ENCODE peak calls at places on chromosomes 2 and 18, in eight cellular contexts. J is uterus, G is transverse colon, T is heart left ventricle, V is stomach, U is adrenal gland, Y is body of pancreas, F is sigmoid colon. K is an unnamed sample. For H3K36me3, the result is how much of the 10 kb centered on the place peaks cover.

GRCh38 chr2:161312996-161313395 is 4.8 kb downstream of the PSMD14 start:
- DNase-seq in G (no peak), F (no peak), J (no peak), V (no peak), Y (no peak), T (no peak), U (no peak), K (no peak)

GRCh38 chr18:50769463-50769862 is 50.4 kb downstream of the MRO start:
- DNase-seq in J (no peak), U (no peak), V (no peak), F (no peak), Y (no peak), G (no peak), T (no peak), K (no peak)

GRCh38 chr2:191318037-191318728 is 73.0 kb downstream of the MYO1B start:
- DNase-seq in F (peak), Y (peak), G (peak), U (no peak), T (no peak), J (no peak), V (no peak), K (peak)

GRCh38 chr2:241234962-241235361 is 46.5 kb downstream of the ANO7 start:
- DNase-seq in G (no peak), U (no peak), T (peak), V (no peak), F (no peak), J (no peak), Y (no peak), K (no peak)

GRCh38 chr2:214465386-214466146 is 54.7 kb downstream of the VWC2L start:
- DNase-seq in F (no peak), U (no peak), V (no peak), Y (no peak), T (peak), J (no peak), G (no peak), K (no peak)

GRCh38 chr2:30293303-30293912 is 62.1 kb downstream of the LBH start:
- DNase-seq in V (no peak), Y (peak), T (no peak), U (no peak), J (peak), F (no peak), G (no peak), K (no peak)

GRCh38 chr2:237045449-237045848 is 40.2 kb upstream of the COPS8 start:
- DNase-seq in F (no peak), U (no peak), V (no peak), J (no peak), G (no peak), Y (no peak), T (no peak), K (no peak)

GRCh38 chr2:16755377-16755776 is 89.7 kb upstream of the CYRIA start:
- DNase-seq in U (no peak), J (peak), G (no peak), Y (no peak), T (no peak), F (peak), V (no peak), K (no peak)

GRCh38 chr2:164697688-164698290 is 76.5 kb upstream of the GRB14 start:
- DNase-seq in Y (no peak), T (no peak), U (no peak), G (no peak), V (no peak), F (no peak), J (no peak), K (no peak)

GRCh38 chr18:35073186-35074105 is 32.2 kb downstream of the MAPRE2 start:
- DNase-seq in T (no peak), G (no peak), Y (no peak), J (no peak), U (no peak), V (no peak), F (no peak), K (no peak)

GRCh38 chr2:239283961-239284801 is 116.6 kb downstream of the HDAC4 start:
- DNase-seq in G (peak), Y (no peak), V (no peak), F (peak), U (no peak), T (no peak), J (no peak), K (no peak)

GRCh38 chr2:70977605-70978205 is 725 bp upstream of the ANKRD53 start:
- DNase-seq in F (peak), J (peak), Y (peak), T (peak), G (peak), U (peak), V (peak), K (peak)

GRCh38 chr2:37632310-37632709 is 39.1 kb downstream of the CDC42EP3 start:
- DNase-seq in V (no peak), F (no peak), G (no peak), J (no peak), U (no peak), T (no peak), Y (no peak), K (no peak)

GRCh38 chr18:68219274-68219673 is 495.6 kb downstream of the TMX3 start:
- DNase-seq in V (no peak), U (no peak), G (no peak), T (no peak), Y (no peak), J (no peak), F (no peak), K (no peak)

GRCh38 chr18:7116001-7116831 is 1.4 kb downstream of the LAMA1 start:
- DNase-seq in Y (no peak), G (no peak), V (no peak), U (no peak), F (no peak), T (no peak), J (no peak), K (no peak)

GRCh38 chr2:71604709-71605085 is 151.3 kb downstream of the DYSF start:
- DNase-seq in F (no peak), G (no peak), Y (no peak), U (no peak), J (peak), T (peak), V (no peak), K (no peak)

GRCh38 chr2:54348672-54349071 is 92.6 kb upstream of the TSPYL6 start:
- DNase-seq in U (no peak), F (no peak), G (no peak), Y (no peak), V (no peak), T (no peak), J (no peak), K (no peak)

GRCh38 chr2:157498501-157498900 is 54.6 kb upstream of the CYTIP start:
- DNase-seq in T (no peak), U (no peak), J (no peak), F (no peak), G (no peak), V (no peak), Y (no peak), K (no peak)

GRCh38 chr2:223416826-223417610 is 185.1 kb downstream of the SCG2 start:
- DNase-seq in G (no peak), U (no peak), Y (no peak), V (no peak), F (no peak), J (peak), T (no peak), K (no peak)

GRCh38 chr2:1231664-1232063 is 181.6 kb upstream of the TPO start:
- DNase-seq in F (no peak), Y (no peak), V (no peak), G (no peak), U (no peak), T (no peak), J (no peak), K (no peak)

GRCh38 chr2:133821107-133821760 is 253.0 kb upstream of the NCKAP5 start:
- DNase-seq in U (no peak), Y (no peak), G (no peak), V (no peak), T (no peak), J (no peak), F (no peak), K (no peak)

GRCh38 chr2:156897548-156897947 is 360.0 kb upstream of the GALNT5 start:
- DNase-seq in Y (no peak), U (no peak), V (no peak), J (no peak), G (no peak), T (no peak), F (no peak), K (no peak)

GRCh38 chr2:154455201-154455600 is 243.3 kb upstream of the KCNJ3 start:
- DNase-seq in F (no peak), G (no peak), J (no peak), U (no peak), V (no peak), Y (no peak), T (no peak), K (no peak)

GRCh38 chr2:216211141-216211540 is 102.0 kb downstream of the XRCC5 start:
- DNase-seq in G (no peak), V (no peak), U (no peak), F (no peak), Y (no peak), J (no peak), T (no peak), K (no peak)

GRCh38 chr18:13716916-13717315 is 9.4 kb downstream of the FAM210A start:
- DNase-seq in G (no peak), U (no peak), V (no peak), Y (no peak), J (no peak), T (no peak), F (no peak), K (no peak)

GRCh38 chr2:137947714-137948336 is 16.4 kb upstream of the HNMT start:
- DNase-seq in F (peak), T (peak), Y (peak), V (peak), J (peak), U (peak), G (peak), K (no peak)

GRCh38 chr18:12921178-12921577 is 26.6 kb upstream of the SEH1L start:
- DNase-seq in G (no peak), V (no peak), F (no peak), T (no peak), J (no peak), U (no peak), Y (no peak), K (no peak)

GRCh38 chr2:13006829-13007715 is 290.3 kb downstream of the TRIB2 start:
- DNase-seq in G (peak), T (no peak), V (peak), F (peak), J (peak), U (peak), Y (peak), K (no peak)

GRCh38 chr2:214503568-214503967 is 92.7 kb downstream of the VWC2L start:
- DNase-seq in F (no peak), Y (no peak), G (no peak), V (no peak), T (no peak), U (no peak), J (no peak), K (no peak)

GRCh38 chr2:9230051-9230802 is 23.6 kb downstream of the ASAP2 start:
- DNase-seq in G (no peak), U (no peak), V (no peak), F (peak), J (peak), Y (no peak), T (peak), K (no peak)

GRCh38 chr2:77348821-77349220 is 173.4 kb downstream of the LRRTM4 start:
- DNase-seq in F (no peak), J (no peak), U (no peak), V (no peak), Y (no peak), T (no peak), G (no peak), K (no peak)

GRCh38 chr2:162480067-162480466 is 136.1 kb downstream of the GCA start:
- DNase-seq in V (no peak), T (no peak), J (no peak), F (no peak), Y (no peak), G (no peak), U (no peak), K (no peak)

GRCh38 chr2:191601060-191601459 is 76.9 kb upstream of the NABP1 start:
- DNase-seq in U (no peak), Y (peak), V (no peak), G (no peak), F (no peak), J (no peak), T (no peak), K (no peak)

GRCh38 chr2:43225788-43226557 is 433 bp downstream of the ZFP36L2 start:
- DNase-seq in T (peak), Y (peak), G (no peak), V (no peak), F (peak), U (peak), J (peak), K (no peak)

DNA sequence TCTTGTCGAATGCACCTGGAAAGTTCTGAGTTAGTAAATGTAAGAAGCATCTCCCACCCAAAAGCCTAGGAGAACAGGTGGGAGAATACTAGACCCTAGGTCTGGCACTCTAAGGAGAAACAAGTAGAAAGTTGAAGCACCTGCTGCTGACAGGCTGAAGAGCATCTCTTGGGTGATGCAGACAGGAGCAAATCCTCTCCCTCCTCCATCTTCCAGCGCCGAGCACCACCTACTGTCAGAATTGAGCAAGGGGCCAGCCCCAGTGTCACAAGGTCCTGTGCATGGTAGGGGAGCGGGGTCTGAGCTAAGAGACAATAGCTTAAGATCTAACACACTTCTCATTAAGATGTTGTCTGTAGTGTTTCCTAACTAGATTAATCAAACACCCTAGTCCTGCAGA is 52.9 kb downstream of the HK2 start:
- DNase-seq in F (no peak), T (no peak), U (no peak), V (no peak), J (no peak), Y (no peak), G (no peak), K (no peak)
- H3K36me3 ChIP-seq in F (under half), T (under half), U (under half), V (half or more), J (under half), Y (under half), G (under half), K (half or more)

GRCh38 chr2:144516981-144517824 is 2.7 kb downstream of the ZEB2 start:
- DNase-seq in V (no peak), J (peak), T (peak), Y (peak), F (peak), U (peak), G (peak), K (no peak)

GRCh38 chr2:144516417-144516980 is 3.4 kb downstream of the ZEB2 start:
- DNase-seq in G (no peak), F (no peak), V (no peak), U (no peak), T (peak), J (no peak), Y (no peak), K (no peak)

GRCh38 chr2:144515425-144515693 is 4.6 kb downstream of the ZEB2 start:
- DNase-seq in T (no peak), J (no peak), G (no peak), F (no peak), Y (no peak), V (no peak), U (no peak), K (no peak)

GRCh38 chr2:144514731-144515424 is 5.0 kb downstream of the ZEB2 start:
- DNase-seq in T (no peak), V (no peak), G (no peak), Y (no peak), F (no peak), U (no peak), J (no peak), K (no peak)

GRCh38 chr2:144515694-144516416 is 4.1 kb downstream of the ZEB2 start:
- DNase-seq in V (no peak), G (peak), U (peak), T (peak), Y (peak), F (no peak), J (peak), K (no peak)
- TF ChIP-seq POLR2A in V (no peak), G (no peak), U (peak), T (peak), Y (no peak), F (no peak), J (no peak), K (no peak)

GRCh38 chr2:121386707-121387106 is 101.7 kb upstream of the TFCP2L1 start:
- DNase-seq in T (no peak), J (no peak), U (no peak), Y (no peak), F (no peak), G (no peak), V (no peak), K (no peak)
- H3K36me3 ChIP-seq in T (half or more), J (under half), U (under half), Y (under half), F (under half), G (under half), V (half or more), K (half or more)

GRCh38 chr2:69641887-69642708 is 1.4 kb downstream of the AAK1 start:
- DNase-seq in V (no peak), U (no peak), T (no peak), G (no peak), Y (no peak), J (no peak), F (no peak), K (no peak)

GRCh38 chr2:69645026-69645425 is 1.5 kb upstream of the AAK1 start:
- DNase-seq in J (no peak), V (no peak), F (no peak), G (no peak), U (no peak), T (no peak), Y (no peak), K (no peak)

GRCh38 chr2:69644506-69644979 is 1.0 kb upstream of the AAK1 start:
- DNase-seq in T (no peak), G (no peak), V (no peak), J (no peak), U (no peak), Y (no peak), F (no peak), K (no peak)

GRCh38 chr2:69643602-69644505 is at the start of gene AAK1:
- DNase-seq in V (peak), Y (peak), U (peak), G (peak), J (peak), T (peak), F (peak), K (peak)

DNA sequence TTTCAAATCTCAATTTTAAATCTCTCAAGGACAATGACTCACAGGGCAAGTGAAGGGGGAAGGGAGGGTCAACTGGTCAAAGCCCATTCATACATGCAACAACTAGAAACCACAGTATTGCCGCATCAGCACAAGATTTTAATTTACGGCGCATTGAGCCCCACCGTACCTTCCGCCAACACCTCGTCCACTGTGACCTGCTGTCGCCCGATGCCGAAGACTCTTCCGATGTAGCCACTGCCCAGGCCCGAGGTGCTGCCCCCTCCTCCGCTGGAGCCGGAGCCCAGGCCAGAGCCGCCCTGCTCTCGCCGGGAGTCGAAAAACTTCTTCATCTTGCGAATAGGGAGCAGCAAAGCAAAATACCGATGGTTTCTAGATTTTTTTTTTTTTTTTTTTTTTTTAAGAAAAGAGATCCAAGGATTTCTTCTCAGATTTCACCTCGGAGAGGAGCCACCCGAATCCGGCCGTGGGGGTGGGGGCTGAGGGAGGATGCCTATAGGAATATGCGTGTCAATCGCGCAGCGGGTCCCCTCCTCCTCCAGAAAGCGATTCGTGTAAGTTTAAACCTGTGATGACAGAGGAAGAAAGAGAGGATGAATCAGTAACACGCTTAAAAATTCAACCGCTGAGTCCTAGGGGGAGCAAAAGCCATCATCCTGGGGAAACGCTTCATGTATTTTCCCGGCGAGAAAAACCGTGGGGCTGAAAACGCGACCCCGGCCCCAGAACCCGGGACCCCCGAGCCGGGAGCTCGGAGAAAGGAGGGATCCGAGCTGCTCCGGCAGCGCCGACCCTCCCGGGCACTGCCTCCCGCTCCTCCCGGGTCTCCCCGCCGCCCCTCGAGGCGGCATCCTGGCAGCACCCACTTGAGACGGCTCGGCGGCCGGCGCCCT is 584 bp downstream of the AAK1 start:
- DNase-seq in G (peak), U (peak), J (peak), V (no peak), Y (peak), T (peak), F (peak), K (no peak)
- TF ChIP-seq POLR2A in G (no peak), U (peak), J (no peak), V (no peak), Y (peak), T (no peak), F (no peak), K (no peak)

GRCh38 chr18:79451237-79452125 is 55.8 kb downstream of the NFATC1 start:
- DNase-seq in F (no peak), V (no peak), Y (no peak), T (no peak), J (no peak), U (no peak), G (no peak), K (no peak)
- H3K36me3 ChIP-seq in F (under half), V (half or more), Y (under half), T (half or more), J (under half), U (under half), G (under half), K (half or more)

GRCh38 chr2:159905901-159906300 is 107.9 kb upstream of the CD302 start:
- DNase-seq in U (no peak), T (no peak), J (no peak), G (no peak), Y (no peak), F (no peak), V (no peak), K (no peak)

GRCh38 chr2:159904565-159905281 is 106.7 kb upstream of the CD302 start:
- DNase-seq in G (peak), V (peak), J (no peak), F (no peak), U (peak), T (peak), Y (peak), K (no peak)

GRCh38 chr2:159904127-159904564 is 106.1 kb upstream of the CD302 start:
- DNase-seq in V (no peak), J (no peak), U (peak), Y (no peak), G (peak), T (no peak), F (no peak), K (no peak)

GRCh38 chr2:159902722-159903121 is 104.7 kb upstream of the CD302 start:
- DNase-seq in F (no peak), J (no peak), G (no peak), T (no peak), U (no peak), Y (no peak), V (no peak), K (no peak)

GRCh38 chr2:159903404-159904126 is 105.6 kb upstream of the CD302 start:
- DNase-seq in V (peak), G (peak), T (no peak), J (no peak), F (no peak), U (peak), Y (peak), K (no peak)
- TF ChIP-seq POLR2A in V (no peak), G (peak), T (no peak), J (no peak), F (no peak), U (no peak), Y (peak), K (no peak)

GRCh38 chr2:128008089-128008672 is 19.7 kb downstream of the SAP130 start:
- DNase-seq in Y (no peak), J (no peak), U (no peak), G (no peak), F (no peak), T (no peak), V (no peak), K (no peak)

GRCh38 chr2:128003463-128003862 is 24.4 kb downstream of the SAP130 start:
- DNase-seq in F (no peak), V (no peak), T (no peak), G (no peak), J (no peak), Y (no peak), U (no peak), K (no peak)

GRCh38 chr2:128004509-128004908 is 23.4 kb downstream of the SAP130 start:
- DNase-seq in G (no peak), J (no peak), U (no peak), F (no peak), V (no peak), T (no peak), Y (no peak), K (no peak)
- H3K36me3 ChIP-seq in G (under half), J (under half), U (under half), F (under half), V (half or more), T (half or more), Y (under half), K (under half)